ENCODE peak calls at places on chromosomes 1 and 21, in five cellular contexts. C is coronary artery, Q is OCI-LY7, Y is psoas muscle, U is dorsolateral prefrontal cortex. D is an unnamed sample.

GRCh38 chr1:94713472-94714141 is 106.5 kb upstream of the SLC44A3 start:
- DNase-seq in C (no peak), Q (no peak), Y (peak), U (no peak), D (peak)

GRCh38 chr1:25799758-25800537 is at the start of gene SELENON:
- DNase-seq in C (no peak), Q (peak), Y (peak), U (peak), D (peak)

GRCh38 chr21:43302769-43303168 is 124.2 kb downstream of the SIK1 start:
- DNase-seq in C (no peak), Q (no peak), Y (peak), U (no peak), D (no peak)

GRCh38 chr1:17243274-17243673 is 5.6 kb upstream of the PADI3 start:
- DNase-seq in C (no peak), Q (no peak), Y (no peak), U (no peak), D (no peak)

GRCh38 chr1:46172321-46172720 is 2.6 kb upstream of the TSPAN1 start:
- DNase-seq in C (no peak), Q (no peak), Y (no peak), U (no peak), D (no peak)

GRCh38 chr21:43717967-43718871 is 710 bp upstream of the PDXK start:
- DNase-seq in C (no peak), Q (no peak), Y (peak), U (no peak), D (no peak)

GRCh38 chr1:40838980-40839942 is 22.9 kb downstream of the CITED4 start:
- DNase-seq in C (no peak), Q (no peak), Y (no peak), U (no peak), D (no peak)

GRCh38 chr1:80509965-80510522 is 1290.7 kb upstream of the ADGRL2 start:
- DNase-seq in C (no peak), Q (no peak), Y (no peak), U (no peak), D (no peak)

GRCh38 chr1:89044970-89045695 is 19.9 kb downstream of the GBP1 start:
- DNase-seq in C (no peak), Q (no peak), Y (no peak), U (no peak), D (no peak)

GRCh38 chr1:218377143-218377660 is 32.1 kb downstream of the TGFB2 start:
- DNase-seq in C (no peak), Q (no peak), Y (no peak), U (no peak), D (no peak)

GRCh38 chr1:198669023-198669698 is 30.3 kb downstream of the PTPRC start:
- DNase-seq in C (no peak), Q (no peak), Y (no peak), U (no peak), D (no peak)

GRCh38 chr1:26155370-26156284 is 3.3 kb upstream of the FAM110D start:
- DNase-seq in C (peak), Q (no peak), Y (no peak), U (peak), D (no peak)

GRCh38 chr1:241834733-241835377 is 13.1 kb upstream of the EXO1 start:
- DNase-seq in C (no peak), Q (peak), Y (no peak), U (no peak), D (no peak)

GRCh38 chr1:196400478-196401453 is 207.5 kb downstream of the KCNT2 start:
- DNase-seq in C (no peak), Q (no peak), Y (peak), U (no peak), D (peak)

DNA sequence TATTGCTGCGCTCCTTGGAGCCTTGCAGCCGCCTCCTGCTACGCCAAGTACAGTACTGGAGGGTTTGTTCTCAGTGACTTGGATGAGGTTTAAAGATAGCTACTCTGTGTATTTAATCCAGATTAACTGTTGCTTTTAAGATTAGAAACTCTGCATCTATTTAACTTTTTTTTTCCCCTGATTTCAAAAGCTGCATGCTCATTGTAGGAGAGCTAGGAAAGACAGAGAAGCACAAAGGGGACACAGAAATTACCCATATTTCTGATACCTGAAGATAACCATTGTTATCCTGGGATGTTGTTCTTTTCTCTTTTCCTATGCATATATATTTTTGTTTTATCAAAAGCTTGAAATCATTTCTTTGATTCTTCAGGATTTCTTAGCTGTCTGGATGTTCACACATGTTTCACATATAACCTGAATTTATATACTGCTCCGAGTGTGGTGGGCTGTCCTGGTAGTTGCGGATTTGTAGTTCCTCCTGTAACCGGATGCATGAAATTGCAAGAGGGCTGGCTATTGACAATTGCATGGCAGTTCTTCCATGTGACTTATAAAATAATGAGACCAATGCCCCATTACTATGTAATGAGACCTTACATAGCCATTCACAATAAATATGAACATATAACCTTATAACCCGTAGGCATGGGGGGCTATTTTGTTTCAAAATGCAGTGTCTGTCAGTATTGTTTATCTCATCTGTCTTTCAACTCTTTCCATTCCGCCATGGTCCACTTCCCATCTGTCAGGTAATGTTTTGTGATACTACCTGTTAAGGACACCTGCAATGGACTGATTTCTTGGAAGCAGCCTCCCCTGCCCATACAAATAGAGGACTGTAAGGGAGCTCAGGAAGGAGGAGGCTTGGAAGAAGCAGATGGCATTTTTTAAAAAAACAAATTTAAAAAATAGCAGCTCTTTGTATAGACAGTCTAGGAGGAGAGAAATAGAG is 1.4 kb downstream of the RAVER2 start:
- DNase-seq in C (no peak), Q (no peak), Y (no peak), U (no peak), D (no peak)
- H3K4me3 ChIP-seq in C (peak), Q (no peak), Y (peak), U (peak), D (peak)

DNA sequence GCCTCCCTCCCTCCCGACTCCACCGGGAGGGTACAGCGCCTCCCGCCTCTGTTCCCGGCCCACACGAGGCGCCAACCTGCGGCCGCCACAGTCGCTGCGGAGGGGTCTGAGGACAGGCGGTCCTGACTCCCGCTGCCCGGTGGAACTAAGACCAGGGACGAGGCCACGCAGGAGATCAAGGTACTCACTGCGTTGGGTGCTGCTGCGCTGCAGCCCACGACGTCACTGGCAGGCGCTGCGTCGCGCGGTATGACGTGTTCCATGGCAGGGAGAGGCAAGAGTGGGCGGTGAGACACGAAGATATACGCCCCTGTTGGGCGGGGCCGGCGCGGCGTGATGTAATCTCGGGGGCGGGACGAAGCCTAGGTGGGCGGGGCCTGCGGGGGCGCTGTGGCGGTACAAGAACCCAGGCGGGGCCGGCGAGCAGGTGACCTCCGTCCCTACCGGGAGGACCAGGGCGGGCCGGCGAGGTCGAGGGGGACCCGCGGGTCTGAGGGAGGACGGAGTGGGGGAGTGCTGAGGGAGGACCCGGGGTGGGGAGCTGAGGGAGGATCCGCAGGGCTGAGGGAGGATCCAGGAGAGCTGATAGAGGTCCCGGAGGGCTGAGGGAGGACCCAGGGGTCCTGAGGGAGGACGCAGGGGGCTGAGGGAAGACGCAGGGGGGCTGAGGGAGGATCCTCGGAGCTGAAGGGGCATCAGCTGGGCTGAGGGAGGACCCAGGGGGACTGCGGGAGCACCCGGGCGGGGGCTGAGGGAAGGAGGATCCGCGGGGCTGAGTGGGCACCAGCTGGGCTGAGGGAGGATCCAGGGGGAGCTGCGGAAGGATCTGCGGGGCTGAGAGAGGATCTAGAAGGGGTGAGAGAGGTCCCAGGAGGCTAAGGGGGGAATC is at the start of gene MRPL55:
- DNase-seq in C (peak), Q (peak), Y (peak), U (peak), D (peak)
- TF ChIP-seq CTCF in C (no peak), Q (peak), Y (peak), U (peak), D (no peak)

GRCh38 chr1:159943908-159944622 is 1.3 kb downstream of the IGSF9 start:
- DNase-seq in C (peak), Q (no peak), Y (no peak), U (no peak), D (no peak)
- H3K4me3 ChIP-seq in C (no peak), Q (no peak), Y (no peak), U (no peak), D (no peak)

GRCh38 chr1:78570539-78570938 is 49.7 kb upstream of the IFI44L start:
- DNase-seq in C (no peak), Q (no peak), Y (no peak), U (no peak), D (no peak)
- TF ChIP-seq CTCF in C (no peak), Q (peak), Y (no peak), U (no peak), D (no peak)

GRCh38 chr1:39128959-39129358 is 75.5 kb upstream of the MACF1 start:
- DNase-seq in C (no peak), Q (no peak), Y (no peak), U (no peak), D (no peak)
- H3K4me3 ChIP-seq in C (no peak), Q (no peak), Y (no peak), U (no peak), D (no peak)

D was measured in heart right ventricle.